ENCODE peak calls at places on chromosomes 5 and 9, in six cellular contexts. S is aorta; D is KG1; P is body of pancreas; X is stimulated activated CD4-positive, alpha-beta T cell treated with anti-CD3 and anti-CD28 coated beads, Interleukin-1b, Interleukin-23, amount 100 ng/mL, for 48 hours; N is NCI-H2081. U is an unnamed sample.

GRCh38 chr9:72537011-72537545 is 15.7 kb downstream of the TMC1 start:
- DNase-seq in S (no peak), D (no peak), P (no peak), X (no peak), N (no peak), U (no peak)

GRCh38 chr9:112819635-112820496 is 69.3 kb downstream of the SNX30 start:
- DNase-seq in S (peak), D (no peak), P (peak), X (no peak), N (peak), U (no peak)

GRCh38 chr9:7394007-7394774 is 405.4 kb downstream of the DMAC1 start:
- DNase-seq in S (no peak), D (no peak), P (no peak), X (no peak), N (no peak), U (no peak)

GRCh38 chr5:31366941-31367340 is 165.0 kb downstream of the DROSHA start:
- DNase-seq in S (no peak), D (no peak), P (no peak), X (no peak), N (no peak), U (no peak)

GRCh38 chr5:81924467-81924866 is 47.4 kb upstream of the ATG10 start:
- DNase-seq in S (no peak), D (no peak), P (no peak), X (no peak), N (no peak), U (no peak)

GRCh38 chr5:127571314-127571713 is 53.9 kb downstream of the PRRC1 start:
- DNase-seq in S (no peak), D (no peak), P (no peak), X (no peak), N (no peak), U (no peak)

GRCh38 chr5:124655943-124656459 is 90.4 kb downstream of the ZNF608 start:
- DNase-seq in S (no peak), D (no peak), P (peak), X (no peak), N (peak), U (no peak)

GRCh38 chr5:142977363-142978051 is 207.3 kb downstream of the ARHGAP26 start:
- DNase-seq in S (no peak), D (peak), P (no peak), X (peak), N (no peak), U (no peak)

GRCh38 chr5:146862641-146863040 is 15.9 kb downstream of the PPP2R2B start:
- DNase-seq in S (no peak), D (no peak), P (no peak), X (no peak), N (no peak), U (no peak)

GRCh38 chr5:108420182-108420581 is 38.3 kb upstream of the FBXL17 start:
- DNase-seq in S (no peak), D (no peak), P (no peak), X (no peak), N (no peak), U (no peak)

GRCh38 chr9:121075251-121076036 is 689 bp downstream of the CNTRL start:
- DNase-seq in S (no peak), D (peak), P (no peak), X (no peak), N (peak), U (no peak)

GRCh38 chr9:112439171-112439570 is 47.5 kb upstream of the KIAA1958 start:
- DNase-seq in S (no peak), D (no peak), P (no peak), X (no peak), N (no peak), U (no peak)

U was measured in suprapubic skin.